ENCODE peak calls at places on chromosomes 3 and 15, in seven cellular contexts. Q, H, T, O, W, A and V are unnamed samples. For H3K4me1, the result is how much of the 10 kb centered on the place peaks cover.

GRCh38 chr3:145286937-145287336 is 874.0 kb downstream of the PLOD2 start:
- DNase-seq in Q (no peak), H (no peak), T (no peak), O (no peak), W (no peak), A (no peak), V (no peak)

GRCh38 chr3:98577178-98577895 is 16.1 kb downstream of the CPOX start:
- DNase-seq in Q (no peak), H (no peak), T (no peak), O (peak), W (no peak), A (no peak), V (no peak)

GRCh38 chr3:160287666-160288065 is 62.4 kb downstream of the C3orf80 start:
- DNase-seq in Q (no peak), H (no peak), T (no peak), O (no peak), W (no peak), A (no peak), V (no peak)

GRCh38 chr15:64749999-64750657 is 25.3 kb downstream of the RBPMS2 start:
- DNase-seq in Q (peak), H (peak), T (peak), O (no peak), W (peak), A (no peak), V (peak)

GRCh38 chr3:135973846-135974245 is 8.3 kb downstream of the PPP2R3A start:
- DNase-seq in Q (no peak), H (no peak), T (peak), O (no peak), W (no peak), A (no peak), V (no peak)

GRCh38 chr15:92617197-92618037 is 38.2 kb downstream of the FAM174B start:
- DNase-seq in Q (peak), H (peak), T (peak), O (no peak), W (no peak), A (no peak), V (peak)

GRCh38 chr15:96341465-96342142 is 11.1 kb downstream of the NR2F2 start:
- DNase-seq in Q (no peak), H (peak), T (no peak), O (no peak), W (peak), A (no peak), V (no peak)

GRCh38 chr3:58383476-58383875 is 50.2 kb downstream of the PDHB start:
- DNase-seq in Q (no peak), H (no peak), T (no peak), O (peak), W (no peak), A (no peak), V (no peak)

GRCh38 chr15:63136742-63137141 is 15.1 kb downstream of the LACTB start:
- DNase-seq in Q (no peak), H (no peak), T (no peak), O (no peak), W (no peak), A (no peak), V (no peak)

GRCh38 chr3:17585561-17586325 is 156.7 kb downstream of the TBC1D5 start:
- DNase-seq in Q (no peak), H (peak), T (no peak), O (no peak), W (no peak), A (no peak), V (no peak)

GRCh38 chr3:194184265-194184751 is 48.4 kb downstream of the HES1 start:
- DNase-seq in Q (no peak), H (peak), T (no peak), O (no peak), W (no peak), A (no peak), V (no peak)

GRCh38 chr15:57213783-57214366 is 162.4 kb upstream of the CGNL1 start:
- DNase-seq in Q (no peak), H (peak), T (peak), O (peak), W (no peak), A (peak), V (peak)

GRCh38 chr3:120093923-120094775 is at the start of gene GSK3B:
- DNase-seq in Q (peak), H (peak), T (peak), O (peak), W (peak), A (peak), V (peak)

GRCh38 chr15:99992611-99993231 is 259.5 kb upstream of the LYSMD4 start:
- DNase-seq in Q (no peak), H (no peak), T (no peak), O (no peak), W (no peak), A (no peak), V (no peak)

GRCh38 chr15:34109775-34110663 is 8.1 kb downstream of the PGBD4 start:
- DNase-seq in Q (peak), H (peak), T (peak), O (peak), W (no peak), A (peak), V (peak)

GRCh38 chr3:185739264-185739701 is 85.6 kb downstream of the IGF2BP2 start:
- DNase-seq in Q (no peak), H (peak), T (no peak), O (no peak), W (no peak), A (no peak), V (no peak)

GRCh38 chr3:23685484-23686258 is 120.1 kb upstream of the UBE2E1 start:
- DNase-seq in Q (peak), H (no peak), T (no peak), O (peak), W (no peak), A (no peak), V (peak)

GRCh38 chr3:63972196-63972595 is 51.1 kb downstream of the PSMD6 start:
- DNase-seq in Q (no peak), H (no peak), T (no peak), O (no peak), W (no peak), A (no peak), V (no peak)

GRCh38 chr3:52694528-52695189 is 8.8 kb downstream of the GNL3 start:
- DNase-seq in Q (no peak), H (no peak), T (no peak), O (no peak), W (no peak), A (no peak), V (no peak)

GRCh38 chr3:129699199-129699598 is 92.7 kb upstream of the PLXND1 start:
- DNase-seq in Q (no peak), H (no peak), T (no peak), O (no peak), W (no peak), A (no peak), V (no peak)

GRCh38 chr3:64321747-64322146 is 96.5 kb upstream of the PRICKLE2 start:
- DNase-seq in Q (no peak), H (no peak), T (peak), O (peak), W (peak), A (no peak), V (peak)

GRCh38 chr3:30626443-30627181 is 20.2 kb downstream of the TGFBR2 start:
- DNase-seq in Q (peak), H (no peak), T (no peak), O (peak), W (no peak), A (no peak), V (no peak)

GRCh38 chr3:32045091-32045964 is 61.1 kb upstream of the GPD1L start:
- DNase-seq in Q (no peak), H (peak), T (peak), O (peak), W (peak), A (no peak), V (peak)

GRCh38 chr3:95905182-95905581 is 909.2 kb upstream of the EPHA6 start:
- DNase-seq in Q (no peak), H (no peak), T (no peak), O (no peak), W (no peak), A (no peak), V (no peak)

GRCh38 chr3:97719156-97719821 is 45.3 kb upstream of the ARL6 start:
- DNase-seq in Q (peak), H (peak), T (peak), O (peak), W (peak), A (peak), V (peak)

GRCh38 chr3:152021951-152022461 is 148.6 kb downstream of the SUCNR1 start:
- DNase-seq in Q (no peak), H (no peak), T (no peak), O (peak), W (no peak), A (no peak), V (peak)

GRCh38 chr3:11606090-11606784 is 37.5 kb downstream of the VGLL4 start:
- DNase-seq in Q (no peak), H (no peak), T (no peak), O (no peak), W (no peak), A (peak), V (no peak)

GRCh38 chr3:181839915-181840295 is 128.2 kb downstream of the SOX2 start:
- DNase-seq in Q (no peak), H (no peak), T (no peak), O (no peak), W (no peak), A (no peak), V (no peak)

GRCh38 chr15:25859838-25860645 is 3.1 kb downstream of the ATP10A start:
- DNase-seq in Q (no peak), H (no peak), T (no peak), O (no peak), W (no peak), A (no peak), V (no peak)

GRCh38 chr15:67584157-67584556 is 41.7 kb downstream of the MAP2K5 start:
- DNase-seq in Q (no peak), H (no peak), T (no peak), O (no peak), W (no peak), A (no peak), V (no peak)

GRCh38 chr15:48109212-48109611 is 11.6 kb upstream of the SLC24A5 start:
- DNase-seq in Q (peak), H (no peak), T (no peak), O (no peak), W (no peak), A (no peak), V (no peak)

DNA sequence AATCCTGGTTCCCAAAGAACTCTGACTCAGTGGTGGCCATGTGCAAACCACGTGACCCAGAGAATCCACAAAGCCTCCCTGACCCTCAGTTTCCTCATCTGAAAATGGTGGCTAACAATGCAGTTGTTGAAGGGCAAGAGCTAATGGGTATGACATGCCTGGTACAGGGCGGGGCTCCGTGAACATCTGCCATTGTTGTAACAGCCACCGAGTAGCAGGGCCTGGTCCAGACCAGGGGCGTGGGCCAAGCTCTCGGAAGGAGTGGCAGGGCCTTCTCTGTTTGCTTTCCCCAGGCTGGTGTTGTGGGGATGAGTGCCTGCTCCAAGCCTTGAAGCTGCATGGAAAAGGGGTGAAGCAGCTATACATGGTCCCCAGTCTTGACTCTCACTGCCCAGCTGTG is 13.4 kb downstream of the MAPKAPK3 start:
- DNase-seq in Q (no peak), H (no peak), T (no peak), O (no peak), W (no peak), A (no peak), V (no peak)
- H3K4me1 ChIP-seq in Q (under half), H (under half), T (under half), O (half or more), W (under half), A (under half), V (under half)

GRCh38 chr3:46978381-46978780 is 1.1 kb upstream of the NBEAL2 start:
- DNase-seq in Q (no peak), H (no peak), T (no peak), O (no peak), W (no peak), A (no peak), V (no peak)
- H3K4me1 ChIP-seq in Q (under half), H (under half), T (under half), O (under half), W (under half), A (half or more), V (under half)

GRCh38 chr3:9408546-9408945 is 11.1 kb downstream of the SETD5 start:
- DNase-seq in Q (no peak), H (no peak), T (no peak), O (no peak), W (no peak), A (no peak), V (no peak)
- H3K4me1 ChIP-seq in Q (under half), H (under half), T (under half), O (under half), W (under half), A (under half), V (half or more)

DNA sequence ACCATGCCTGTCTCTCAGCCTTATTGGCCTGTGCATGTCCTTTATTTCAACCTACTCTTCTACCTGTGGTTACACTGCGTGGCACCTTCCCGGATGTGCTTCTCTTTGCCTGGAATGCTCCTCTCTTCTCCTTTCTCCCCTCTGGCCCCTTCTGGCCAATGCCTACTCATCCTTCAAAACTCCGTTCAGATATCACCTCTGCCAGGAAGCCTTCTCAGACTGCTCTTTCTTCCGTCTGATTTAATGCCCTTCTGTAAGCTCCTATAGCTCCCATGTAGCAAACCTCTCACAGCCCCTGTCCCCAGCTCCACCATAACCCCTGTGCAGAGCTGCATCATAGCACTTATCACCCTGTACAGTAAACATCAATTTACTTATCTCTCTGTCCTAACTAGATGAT is 13.2 kb downstream of the KLHL6 start:
- DNase-seq in Q (no peak), H (no peak), T (no peak), O (no peak), W (no peak), A (no peak), V (no peak)
- H3K4me1 ChIP-seq in Q (under half), H (under half), T (under half), O (under half), W (under half), A (half or more), V (under half)

GRCh38 chr3:189311521-189311920 is 139.8 kb downstream of the TPRG1 start:
- DNase-seq in Q (no peak), H (no peak), T (no peak), O (no peak), W (no peak), A (no peak), V (no peak)
- H3K4me1 ChIP-seq in Q (under half), H (under half), T (under half), O (under half), W (under half), A (under half), V (under half)